ENCODE peak calls at places on chromosomes 2 and 18, in six cellular contexts. One of them, this sample, is unnamed.
A peak's percentile ranks its signal among the peaks of the same experiment; 100 is the strongest.

GRCh38 chr2:179936654-179937053 is 70.4 kb downstream of the CWC22 start:
- DNase-seq in endodermal cell: peak; percentile 87
- DNase-seq in KG1: no peak
- DNase-seq in hepatocyte: peak; percentile 59
- DNase-seq in germinal center: peak; percentile 3
- DNase-seq in brain microvascular endothelial cell: no peak
- DNase-seq in this sample: peak; percentile 26

GRCh38 chr2:68732036-68732435 is 2.6 kb upstream of the ARHGAP25 start:
- DNase-seq in endodermal cell: no peak
- DNase-seq in KG1: no peak
- DNase-seq in hepatocyte: no peak
- DNase-seq in germinal center: no peak
- DNase-seq in brain microvascular endothelial cell: no peak
- DNase-seq in this sample: no peak

GRCh38 chr2:43081131-43081745 is 145.2 kb downstream of the ZFP36L2 start:
- DNase-seq in endodermal cell: no peak
- DNase-seq in KG1: no peak
- DNase-seq in hepatocyte: no peak
- DNase-seq in germinal center: no peak
- DNase-seq in brain microvascular endothelial cell: no peak
- DNase-seq in this sample: no peak

GRCh38 chr2:60175290-60175689 is 378.2 kb downstream of the BCL11A start:
- DNase-seq in endodermal cell: no peak
- DNase-seq in KG1: no peak
- DNase-seq in hepatocyte: no peak
- DNase-seq in germinal center: no peak
- DNase-seq in brain microvascular endothelial cell: no peak
- DNase-seq in this sample: no peak

GRCh38 chr2:165016772-165017411 is 61.6 kb upstream of the SLC38A11 start:
- DNase-seq in endodermal cell: peak; percentile 79
- DNase-seq in KG1: peak; percentile 39
- DNase-seq in hepatocyte: peak; percentile 75
- DNase-seq in germinal center: peak; percentile 48
- DNase-seq in brain microvascular endothelial cell: peak; percentile 74
- DNase-seq in this sample: peak; percentile 71

GRCh38 chr2:99936065-99936464 is 206.3 kb downstream of the AFF3 start:
- DNase-seq in endodermal cell: no peak
- DNase-seq in KG1: no peak
- DNase-seq in hepatocyte: no peak
- DNase-seq in germinal center: peak; percentile 9
- DNase-seq in brain microvascular endothelial cell: no peak
- DNase-seq in this sample: no peak

GRCh38 chr2:1546023-1546591 is 132.8 kb downstream of the TPO start:
- DNase-seq in endodermal cell: peak; percentile 88
- DNase-seq in KG1: peak; percentile 9
- DNase-seq in hepatocyte: peak; percentile 79
- DNase-seq in germinal center: no peak
- DNase-seq in brain microvascular endothelial cell: peak; percentile 45
- DNase-seq in this sample: peak; percentile 40

GRCh38 chr2:159200498-159200897 is 86.0 kb downstream of the WDSUB1 start:
- DNase-seq in endodermal cell: no peak
- DNase-seq in KG1: no peak
- DNase-seq in hepatocyte: no peak
- DNase-seq in germinal center: no peak
- DNase-seq in brain microvascular endothelial cell: peak; percentile 39
- DNase-seq in this sample: no peak

GRCh38 chr2:25314514-25315315 is 27.0 kb downstream of the DNMT3A start:
- DNase-seq in endodermal cell: peak; percentile 93
- DNase-seq in KG1: no peak
- DNase-seq in hepatocyte: peak; percentile 84
- DNase-seq in germinal center: peak; percentile 29
- DNase-seq in brain microvascular endothelial cell: no peak
- DNase-seq in this sample: no peak

GRCh38 chr2:160920791-160921303 is 239.4 kb upstream of the TANK start:
- DNase-seq in endodermal cell: no peak
- DNase-seq in KG1: no peak
- DNase-seq in hepatocyte: peak; percentile 55
- DNase-seq in germinal center: no peak
- DNase-seq in brain microvascular endothelial cell: peak; percentile 68
- DNase-seq in this sample: no peak

GRCh38 chr2:33839791-33840190 is 240.7 kb upstream of the FAM98A start:
- DNase-seq in endodermal cell: no peak
- DNase-seq in KG1: no peak
- DNase-seq in hepatocyte: no peak
- DNase-seq in germinal center: no peak
- DNase-seq in brain microvascular endothelial cell: no peak
- DNase-seq in this sample: peak; percentile 59

GRCh38 chr2:218896501-218897393 is 16.1 kb downstream of the WNT10A start:
- DNase-seq in endodermal cell: peak; percentile 80
- DNase-seq in KG1: no peak
- DNase-seq in hepatocyte: peak; percentile 74
- DNase-seq in germinal center: peak; percentile 82
- DNase-seq in brain microvascular endothelial cell: no peak
- DNase-seq in this sample: peak; percentile 30

GRCh38 chr2:172119089-172119488 is 16.4 kb upstream of the DLX2 start:
- DNase-seq in endodermal cell: no peak
- DNase-seq in KG1: no peak
- DNase-seq in hepatocyte: no peak
- DNase-seq in germinal center: no peak
- DNase-seq in brain microvascular endothelial cell: no peak
- DNase-seq in this sample: peak; percentile 81

GRCh38 chr2:34104601-34105000 is 505.5 kb upstream of the FAM98A start:
- DNase-seq in endodermal cell: no peak
- DNase-seq in KG1: no peak
- DNase-seq in hepatocyte: no peak
- DNase-seq in germinal center: no peak
- DNase-seq in brain microvascular endothelial cell: peak; percentile 27
- DNase-seq in this sample: peak; percentile 52

GRCh38 chr18:28281400-28281799 is 104.5 kb upstream of the CDH2 start:
- DNase-seq in endodermal cell: peak; percentile 47
- DNase-seq in KG1: no peak
- DNase-seq in hepatocyte: no peak
- DNase-seq in germinal center: no peak
- DNase-seq in brain microvascular endothelial cell: no peak
- DNase-seq in this sample: peak; percentile 10

GRCh38 chr2:230905448-230906430 is 19.3 kb downstream of the GPR55 start:
- DNase-seq in endodermal cell: peak; percentile 61
- DNase-seq in KG1: no peak
- DNase-seq in hepatocyte: peak; percentile 35
- DNase-seq in germinal center: no peak
- DNase-seq in brain microvascular endothelial cell: peak; percentile 15
- DNase-seq in this sample: peak; percentile 27

GRCh38 chr2:240277073-240277806 is 136.8 kb upstream of the OTOS start:
- DNase-seq in endodermal cell: peak; percentile 40
- DNase-seq in KG1: no peak
- DNase-seq in hepatocyte: no peak
- DNase-seq in germinal center: no peak
- DNase-seq in brain microvascular endothelial cell: peak; percentile 71
- DNase-seq in this sample: peak; percentile 22